ENCODE peak calls at places on chromosomes 5 and 9, in seven cellular contexts. G is RWPE1, A is bronchial epithelial cell, M is fibroblast of pulmonary artery, B is pancreas, I is WERI-Rb-1, Y is GM10248. C is an unnamed sample.

GRCh38 chr9:116337015-116337414 is 183.4 kb downstream of the PAPPA start:
- DNase-seq in G (no peak), A (peak; percentile 48), M (peak; percentile 47), B (no peak), I (peak; percentile 39), Y (no peak), C (no peak)

GRCh38 chr5:44546283-44546682 is 157.1 kb upstream of the FGF10 start:
- DNase-seq in G (peak; percentile 32), A (no peak), M (no peak), B (no peak), I (no peak), Y (no peak), C (no peak)

GRCh38 chr5:109695005-109695926 is 5.5 kb downstream of the MAN2A1 start:
- DNase-seq in G (no peak), A (no peak), M (no peak), B (no peak), I (no peak), Y (peak; percentile 33), C (peak; percentile 21)

GRCh38 chr9:124652203-124652992 is 118.7 kb downstream of the NR6A1 start:
- DNase-seq in G (peak; percentile 97), A (peak; percentile 98), M (peak; percentile 72), B (no peak), I (no peak), Y (no peak), C (no peak)

GRCh38 chr5:65127181-65127901 is 354.4 kb downstream of the ADAMTS6 start:
- DNase-seq in G (no peak), A (no peak), M (peak; percentile 29), B (no peak), I (no peak), Y (no peak), C (no peak)

GRCh38 chr5:147616401-147616800 is 106.5 kb upstream of the DPYSL3 start:
- DNase-seq in G (no peak), A (no peak), M (peak; percentile 24), B (no peak), I (no peak), Y (no peak), C (no peak)

GRCh38 chr9:91693226-91693625 is 256.8 kb downstream of the ROR2 start:
- DNase-seq in G (peak; percentile 81), A (peak; percentile 68), M (no peak), B (no peak), I (no peak), Y (no peak), C (no peak)

GRCh38 chr5:8721536-8721935 is 824.3 kb downstream of the SEMA5A start:
- DNase-seq in G (no peak), A (no peak), M (no peak), B (no peak), I (no peak), Y (no peak), C (no peak)

GRCh38 chr5:111454198-111454606 is 58.1 kb downstream of the STARD4 start:
- DNase-seq in G (peak; percentile 38), A (peak; percentile 9), M (no peak), B (no peak), I (no peak), Y (no peak), C (no peak)

GRCh38 chr9:112028242-112029221 is 131.9 kb downstream of the UGCG start:
- DNase-seq in G (no peak), A (no peak), M (no peak), B (no peak), I (no peak), Y (peak; percentile 57), C (peak; percentile 44)

GRCh38 chr9:135403733-135404450 is 75.7 kb upstream of the PPP1R26 start:
- DNase-seq in G (no peak), A (no peak), M (no peak), B (no peak), I (no peak), Y (no peak), C (no peak)

GRCh38 chr5:65704608-65705239 is 17.2 kb downstream of the SGTB start:
- DNase-seq in G (no peak), A (no peak), M (no peak), B (no peak), I (no peak), Y (no peak), C (no peak)

DNA sequence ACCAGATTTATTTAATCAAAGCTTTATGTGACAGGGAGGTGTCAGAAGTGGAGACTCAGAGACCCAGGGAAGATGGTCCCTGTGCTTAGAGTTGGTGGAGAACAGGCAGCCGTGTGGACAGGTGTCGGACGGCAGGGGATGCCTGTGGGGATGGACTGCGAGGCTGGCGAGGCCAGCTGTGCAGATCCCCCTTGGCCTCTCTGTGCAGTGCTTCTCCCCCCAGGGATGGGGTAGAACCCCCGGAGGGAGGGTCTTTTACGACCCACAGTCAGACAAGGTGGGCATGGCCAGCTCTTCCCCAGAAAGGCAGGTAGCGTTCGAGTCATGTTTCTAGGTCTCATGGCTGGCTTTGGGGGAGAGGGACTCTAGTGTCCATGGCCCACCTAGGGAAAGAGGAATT is 4.7 kb upstream of the SLC2A6 start:
- DNase-seq in G (no peak), A (no peak), M (no peak), B (peak; percentile 46), I (no peak), Y (no peak), C (no peak)
- TF ChIP-seq CTCF in G (no peak), A (no peak), M (no peak), B (no peak), I (no peak), Y (no peak), C (no peak)

GRCh38 chr9:35675204-35675603 is 1.5 kb downstream of the CA9 start:
- DNase-seq in G (no peak), A (no peak), M (no peak), B (no peak), I (no peak), Y (no peak), C (no peak)

GRCh38 chr9:35673132-35673997 is at the start of gene CA9:
- DNase-seq in G (peak; percentile 60), A (peak; percentile 74), M (no peak), B (peak; percentile 74), I (no peak), Y (no peak), C (no peak)

GRCh38 chr9:35675732-35676392 is 2.1 kb downstream of the CA9 start:
- DNase-seq in G (no peak), A (no peak), M (no peak), B (peak; percentile 72), I (no peak), Y (peak; percentile 70), C (peak; percentile 79)

GRCh38 chr9:35669331-35670145 is 4.2 kb upstream of the CA9 start:
- DNase-seq in G (peak; percentile 61), A (peak; percentile 80), M (no peak), B (no peak), I (no peak), Y (no peak), C (no peak)

DNA sequence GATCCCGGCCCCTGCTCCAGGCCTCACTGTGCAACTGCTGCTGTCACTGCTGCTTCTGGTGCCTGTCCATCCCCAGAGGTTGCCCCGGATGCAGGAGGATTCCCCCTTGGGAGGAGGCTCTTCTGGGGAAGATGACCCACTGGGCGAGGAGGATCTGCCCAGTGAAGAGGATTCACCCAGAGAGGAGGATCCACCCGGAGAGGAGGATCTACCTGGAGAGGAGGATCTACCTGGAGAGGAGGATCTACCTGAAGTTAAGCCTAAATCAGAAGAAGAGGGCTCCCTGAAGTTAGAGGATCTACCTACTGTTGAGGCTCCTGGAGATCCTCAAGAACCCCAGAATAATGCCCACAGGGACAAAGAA is 252 bp downstream of the CA9 start:
- DNase-seq in G (no peak), A (no peak), M (no peak), B (no peak), I (no peak), Y (no peak), C (no peak)
- TF ChIP-seq CTCF in G (no peak), A (no peak), M (no peak), B (no peak), I (no peak), Y (no peak), C (no peak)

DNA sequence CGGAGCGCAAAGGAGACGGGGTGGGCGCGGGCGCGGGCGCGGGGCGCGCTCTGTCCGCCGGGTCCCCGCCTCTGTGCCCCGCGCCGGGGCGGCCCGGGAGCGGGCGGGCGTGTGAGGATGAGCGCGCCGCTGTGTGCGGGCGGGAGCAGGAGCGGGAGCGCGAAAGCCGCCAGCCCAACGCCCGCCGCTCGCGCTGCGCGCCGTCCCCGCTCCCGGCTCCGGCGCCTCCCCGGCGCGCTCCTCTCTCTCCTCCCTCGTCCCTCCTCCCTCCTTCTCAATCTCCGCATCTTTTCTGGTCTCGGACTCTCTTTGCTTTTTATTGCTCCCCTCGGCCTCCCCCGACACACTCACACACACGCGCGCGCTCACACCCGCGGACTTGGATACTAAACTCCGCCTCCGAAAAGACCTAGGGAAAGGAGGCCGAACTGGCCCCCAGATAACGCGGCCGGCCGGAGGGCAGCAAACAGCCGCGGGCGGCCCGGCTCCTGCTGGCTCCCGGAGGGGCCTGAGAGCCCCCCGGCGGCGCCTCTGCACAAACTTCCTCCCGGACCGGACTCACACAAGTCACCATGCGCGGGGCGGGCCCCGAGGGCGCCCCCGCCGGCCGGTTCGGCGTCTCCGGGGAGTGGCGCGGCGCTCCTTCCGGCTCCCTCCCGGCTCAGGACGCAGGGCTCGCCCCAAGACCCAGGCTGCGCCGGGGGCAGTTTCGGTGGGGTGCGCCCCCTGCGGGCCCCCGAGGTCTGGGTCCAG is at the start of gene FIBCD1:
- DNase-seq in G (peak; percentile 70), A (no peak), M (no peak), B (peak; percentile 69), I (peak; percentile 69), Y (peak; percentile 65), C (peak; percentile 77)
- TF ChIP-seq CTCF in G (peak; percentile 86), A (peak; percentile 47), M (no peak), B (no peak), I (peak; percentile 62), Y (peak; percentile 25), C (no peak)

DNA sequence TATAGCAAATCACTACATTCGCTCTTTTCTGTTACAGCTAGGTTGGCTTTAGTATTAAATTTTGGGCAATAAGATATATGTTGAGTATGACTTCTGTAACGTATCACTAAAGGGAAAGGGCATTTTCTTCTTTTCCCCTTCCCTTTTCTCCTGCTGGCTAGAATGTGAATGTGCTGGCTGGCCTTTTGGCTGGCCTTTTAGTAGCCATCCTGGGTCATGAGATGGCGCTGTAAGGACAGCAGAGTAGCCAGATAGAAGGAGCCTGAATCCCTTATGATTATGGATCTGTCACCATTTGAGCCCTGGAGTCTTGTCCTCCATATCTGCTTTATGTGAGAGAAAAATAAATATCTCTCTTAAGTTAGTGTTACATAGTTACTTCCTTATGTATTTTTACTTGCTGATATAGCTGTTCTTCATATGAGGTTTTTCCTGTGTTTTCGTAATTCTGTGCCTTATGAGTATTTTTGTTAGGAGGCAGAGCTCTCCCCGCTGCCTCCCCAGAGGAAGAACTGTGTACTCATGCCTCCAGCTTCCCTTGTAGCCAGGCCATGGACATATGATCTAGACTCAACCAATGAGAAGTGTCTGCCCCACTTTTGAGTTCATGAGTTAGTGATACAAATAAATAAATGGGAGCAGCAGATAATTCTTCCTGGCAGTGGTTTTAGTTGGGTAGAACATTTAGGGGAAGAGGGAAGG is 65.9 kb downstream of the NDUFAF2 start:
- DNase-seq in G (no peak), A (peak; percentile 12), M (peak; percentile 30), B (no peak), I (no peak), Y (no peak), C (no peak)
- TF ChIP-seq CTCF in G (no peak), A (peak; percentile 13), M (peak; percentile 32), B (no peak), I (peak; percentile 6), Y (no peak), C (no peak)

GRCh38 chr9:89234636-89235035 is 56.0 kb upstream of the SHC3 start:
- DNase-seq in G (no peak), A (no peak), M (peak; percentile 14), B (no peak), I (peak; percentile 39), Y (peak; percentile 43), C (peak; percentile 49)
- TF ChIP-seq CTCF in G (no peak), A (no peak), M (no peak), B (no peak), I (peak; percentile 37), Y (no peak), C (no peak)

GRCh38 chr9:74696520-74696919 is 191.2 kb downstream of the TRPM6 start:
- DNase-seq in G (no peak), A (no peak), M (no peak), B (no peak), I (no peak), Y (no peak), C (no peak)
- TF ChIP-seq CTCF in G (no peak), A (no peak), M (no peak), B (no peak), I (peak; percentile 25), Y (no peak), C (no peak)